ENCODE peak calls at places on chromosomes 2 and 18, in eight cellular contexts. One of them, this sample, is unnamed.

GRCh38 chr2:105795575-105795934 is 50.8 kb downstream of the NCK2 start:
- DNase-seq in endothelial cell of umbilical vein: peak
- DNase-seq in vagina: no peak
- DNase-seq in breast epithelium: no peak
- DNase-seq in sigmoid colon: no peak
- DNase-seq in prostate gland: no peak
- DNase-seq in GM23338: no peak
- DNase-seq in suprapubic skin: no peak
- DNase-seq in this sample: no peak

GRCh38 chr2:64952896-64953482 is 36.2 kb upstream of the SLC1A4 start:
- DNase-seq in endothelial cell of umbilical vein: peak
- DNase-seq in vagina: no peak
- DNase-seq in breast epithelium: no peak
- DNase-seq in sigmoid colon: no peak
- DNase-seq in prostate gland: no peak
- DNase-seq in GM23338: no peak
- DNase-seq in suprapubic skin: no peak
- DNase-seq in this sample: no peak

GRCh38 chr2:96769816-96770215 is 9.1 kb downstream of the CNNM4 start:
- DNase-seq in endothelial cell of umbilical vein: no peak
- DNase-seq in vagina: no peak
- DNase-seq in breast epithelium: peak
- DNase-seq in sigmoid colon: peak
- DNase-seq in prostate gland: peak
- DNase-seq in GM23338: no peak
- DNase-seq in suprapubic skin: no peak
- DNase-seq in this sample: peak

GRCh38 chr2:99863914-99864273 is 278.5 kb downstream of the AFF3 start:
- DNase-seq in endothelial cell of umbilical vein: no peak
- DNase-seq in vagina: no peak
- DNase-seq in breast epithelium: no peak
- DNase-seq in sigmoid colon: no peak
- DNase-seq in prostate gland: no peak
- DNase-seq in GM23338: no peak
- DNase-seq in suprapubic skin: no peak
- DNase-seq in this sample: no peak

GRCh38 chr2:170020777-170021176 is 157.2 kb upstream of the MYO3B start:
- DNase-seq in endothelial cell of umbilical vein: no peak
- DNase-seq in vagina: no peak
- DNase-seq in breast epithelium: no peak
- DNase-seq in sigmoid colon: no peak
- DNase-seq in prostate gland: no peak
- DNase-seq in GM23338: no peak
- DNase-seq in suprapubic skin: no peak
- DNase-seq in this sample: no peak

GRCh38 chr2:94602466-94602865 is 268.8 kb upstream of the TEKT4 start:
- DNase-seq in endothelial cell of umbilical vein: no peak
- DNase-seq in vagina: no peak
- DNase-seq in breast epithelium: no peak
- DNase-seq in sigmoid colon: no peak
- DNase-seq in prostate gland: no peak
- DNase-seq in GM23338: no peak
- DNase-seq in suprapubic skin: no peak
- DNase-seq in this sample: no peak

GRCh38 chr2:85291425-85292023 is 36.3 kb downstream of the TGOLN2 start:
- DNase-seq in endothelial cell of umbilical vein: no peak
- DNase-seq in vagina: no peak
- DNase-seq in breast epithelium: no peak
- DNase-seq in sigmoid colon: no peak
- DNase-seq in prostate gland: no peak
- DNase-seq in GM23338: no peak
- DNase-seq in suprapubic skin: no peak
- DNase-seq in this sample: no peak

GRCh38 chr18:10588975-10589374 is 63.1 kb downstream of the NAPG start:
- DNase-seq in endothelial cell of umbilical vein: no peak
- DNase-seq in vagina: no peak
- DNase-seq in breast epithelium: no peak
- DNase-seq in sigmoid colon: no peak
- DNase-seq in prostate gland: no peak
- DNase-seq in GM23338: no peak
- DNase-seq in suprapubic skin: no peak
- DNase-seq in this sample: no peak

GRCh38 chr2:12857891-12858290 is 141.2 kb downstream of the TRIB2 start:
- DNase-seq in endothelial cell of umbilical vein: peak
- DNase-seq in vagina: no peak
- DNase-seq in breast epithelium: no peak
- DNase-seq in sigmoid colon: no peak
- DNase-seq in prostate gland: no peak
- DNase-seq in GM23338: no peak
- DNase-seq in suprapubic skin: no peak
- DNase-seq in this sample: no peak

GRCh38 chr2:12855508-12855907 is 138.8 kb downstream of the TRIB2 start:
- DNase-seq in endothelial cell of umbilical vein: no peak
- DNase-seq in vagina: no peak
- DNase-seq in breast epithelium: no peak
- DNase-seq in sigmoid colon: no peak
- DNase-seq in prostate gland: no peak
- DNase-seq in GM23338: no peak
- DNase-seq in suprapubic skin: no peak
- DNase-seq in this sample: no peak

GRCh38 chr2:12854001-12854530 is 137.3 kb downstream of the TRIB2 start:
- DNase-seq in endothelial cell of umbilical vein: no peak
- DNase-seq in vagina: no peak
- DNase-seq in breast epithelium: no peak
- DNase-seq in sigmoid colon: no peak
- DNase-seq in prostate gland: no peak
- DNase-seq in GM23338: no peak
- DNase-seq in suprapubic skin: no peak
- DNase-seq in this sample: no peak

GRCh38 chr2:12858786-12859185 is 142.1 kb downstream of the TRIB2 start:
- DNase-seq in endothelial cell of umbilical vein: no peak
- DNase-seq in vagina: no peak
- DNase-seq in breast epithelium: no peak
- DNase-seq in sigmoid colon: no peak
- DNase-seq in prostate gland: no peak
- DNase-seq in GM23338: no peak
- DNase-seq in suprapubic skin: no peak
- DNase-seq in this sample: no peak

DNA sequence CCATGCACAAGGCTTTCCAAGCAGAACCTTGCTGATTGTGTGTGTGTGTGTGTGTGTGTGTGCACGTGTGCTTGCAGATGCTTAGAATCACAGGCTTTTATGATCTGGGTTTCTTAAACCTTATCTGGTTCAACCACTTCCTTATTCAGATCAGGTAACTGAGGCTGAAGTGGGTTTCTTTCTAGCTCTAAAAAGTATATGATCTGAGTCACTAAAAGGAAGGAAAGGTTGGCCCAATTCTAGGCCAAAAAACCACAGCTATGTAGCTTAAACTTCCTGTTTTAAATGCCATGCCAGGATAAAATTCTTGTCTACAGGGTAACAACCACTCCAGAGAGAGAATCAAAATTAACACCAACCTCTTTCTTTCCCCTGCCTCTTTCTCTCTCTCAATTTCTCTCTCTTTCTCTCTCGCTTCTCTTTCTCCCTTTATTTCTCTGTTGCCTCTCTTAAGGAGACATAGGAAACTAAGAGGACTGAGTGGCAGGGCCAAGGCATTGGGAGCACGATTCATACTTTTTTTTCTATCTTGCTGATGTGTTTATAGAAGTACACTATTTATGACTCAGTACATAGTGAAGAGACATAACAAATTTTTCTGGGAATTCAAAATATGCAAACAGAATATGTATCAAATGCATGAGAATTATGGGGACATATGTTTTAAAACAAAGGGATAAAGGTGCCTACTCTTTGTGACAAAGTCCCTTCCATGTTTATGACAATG is 140.4 kb downstream of the TRIB2 start:
- DNase-seq in endothelial cell of umbilical vein: peak
- DNase-seq in vagina: no peak
- DNase-seq in breast epithelium: no peak
- DNase-seq in sigmoid colon: no peak
- DNase-seq in prostate gland: no peak
- DNase-seq in GM23338: no peak
- DNase-seq in suprapubic skin: no peak
- DNase-seq in this sample: no peak
- TF ChIP-seq POLR2AphosphoS5 in endothelial cell of umbilical vein: peak
- TF ChIP-seq POLR2AphosphoS5 in vagina: no peak
- TF ChIP-seq POLR2AphosphoS5 in breast epithelium: no peak
- TF ChIP-seq POLR2AphosphoS5 in sigmoid colon: no peak
- TF ChIP-seq POLR2AphosphoS5 in prostate gland: no peak
- TF ChIP-seq POLR2AphosphoS5 in GM23338: no peak
- TF ChIP-seq POLR2AphosphoS5 in suprapubic skin: no peak
- TF ChIP-seq POLR2AphosphoS5 in this sample: no peak

GRCh38 chr18:58784601-58785137 is 80.0 kb upstream of the ZNF532 start:
- DNase-seq in endothelial cell of umbilical vein: peak
- DNase-seq in vagina: no peak
- DNase-seq in breast epithelium: no peak
- DNase-seq in sigmoid colon: no peak
- DNase-seq in prostate gland: no peak
- DNase-seq in GM23338: peak
- DNase-seq in suprapubic skin: no peak
- DNase-seq in this sample: no peak

GRCh38 chr18:58776084-58776483 is 88.6 kb upstream of the ZNF532 start:
- DNase-seq in endothelial cell of umbilical vein: no peak
- DNase-seq in vagina: no peak
- DNase-seq in breast epithelium: no peak
- DNase-seq in sigmoid colon: no peak
- DNase-seq in prostate gland: no peak
- DNase-seq in GM23338: no peak
- DNase-seq in suprapubic skin: no peak
- DNase-seq in this sample: no peak

GRCh38 chr18:58781627-58782194 is 83.0 kb upstream of the ZNF532 start:
- DNase-seq in endothelial cell of umbilical vein: peak
- DNase-seq in vagina: no peak
- DNase-seq in breast epithelium: peak
- DNase-seq in sigmoid colon: peak
- DNase-seq in prostate gland: peak
- DNase-seq in GM23338: peak
- DNase-seq in suprapubic skin: peak
- DNase-seq in this sample: peak

GRCh38 chr18:58780045-58780444 is 84.6 kb upstream of the ZNF532 start:
- DNase-seq in endothelial cell of umbilical vein: no peak
- DNase-seq in vagina: no peak
- DNase-seq in breast epithelium: no peak
- DNase-seq in sigmoid colon: no peak
- DNase-seq in prostate gland: no peak
- DNase-seq in GM23338: no peak
- DNase-seq in suprapubic skin: no peak
- DNase-seq in this sample: no peak

DNA sequence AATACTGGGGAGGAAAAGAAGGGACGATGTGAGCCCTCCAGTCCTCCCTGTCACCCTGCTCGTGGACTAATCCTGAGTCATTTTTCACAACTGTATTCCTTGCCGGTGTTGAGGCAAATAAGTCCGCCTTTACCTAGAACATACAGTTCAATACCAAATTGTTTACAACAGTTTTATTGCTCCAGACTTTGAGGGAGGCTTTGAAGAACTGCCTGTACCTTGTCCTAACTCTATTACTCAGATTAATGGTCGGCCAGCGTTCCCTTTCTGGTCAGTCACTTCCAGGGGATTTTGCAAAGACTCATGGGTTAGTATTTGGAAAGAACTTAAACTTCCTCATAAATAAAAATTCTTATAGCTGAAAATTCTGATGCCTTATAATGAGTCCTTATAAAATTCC is 85.2 kb upstream of the ZNF532 start:
- DNase-seq in endothelial cell of umbilical vein: no peak
- DNase-seq in vagina: no peak
- DNase-seq in breast epithelium: no peak
- DNase-seq in sigmoid colon: no peak
- DNase-seq in prostate gland: peak
- DNase-seq in GM23338: no peak
- DNase-seq in suprapubic skin: no peak
- DNase-seq in this sample: no peak
- TF ChIP-seq POLR2AphosphoS5 in endothelial cell of umbilical vein: no peak
- TF ChIP-seq POLR2AphosphoS5 in vagina: no peak
- TF ChIP-seq POLR2AphosphoS5 in breast epithelium: no peak
- TF ChIP-seq POLR2AphosphoS5 in sigmoid colon: peak
- TF ChIP-seq POLR2AphosphoS5 in prostate gland: peak
- TF ChIP-seq POLR2AphosphoS5 in GM23338: no peak
- TF ChIP-seq POLR2AphosphoS5 in suprapubic skin: no peak
- TF ChIP-seq POLR2AphosphoS5 in this sample: no peak

DNA sequence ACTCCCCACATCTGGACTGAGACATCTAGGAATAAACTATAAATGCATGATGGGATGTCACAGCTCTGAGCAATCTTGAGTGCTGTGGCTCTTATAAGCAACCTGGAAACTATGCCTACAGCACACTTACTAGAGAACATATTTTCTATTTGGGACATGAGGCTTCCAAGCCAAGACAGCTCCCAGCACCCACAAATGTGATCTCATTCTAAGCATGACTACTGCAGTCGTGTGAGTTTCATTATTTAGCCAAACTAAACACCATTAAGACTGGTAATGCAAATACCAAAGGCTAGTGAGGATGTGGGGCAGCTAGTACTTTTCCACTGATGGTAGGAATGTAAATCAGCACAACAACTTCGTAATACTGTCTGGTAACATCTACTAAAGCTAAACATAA is 72.5 kb downstream of the RTTN start:
- DNase-seq in endothelial cell of umbilical vein: peak
- DNase-seq in vagina: no peak
- DNase-seq in breast epithelium: no peak
- DNase-seq in sigmoid colon: no peak
- DNase-seq in prostate gland: peak
- DNase-seq in GM23338: no peak
- DNase-seq in suprapubic skin: no peak
- DNase-seq in this sample: no peak
- TF ChIP-seq POLR2AphosphoS5 in endothelial cell of umbilical vein: no peak
- TF ChIP-seq POLR2AphosphoS5 in vagina: no peak
- TF ChIP-seq POLR2AphosphoS5 in breast epithelium: no peak
- TF ChIP-seq POLR2AphosphoS5 in sigmoid colon: no peak
- TF ChIP-seq POLR2AphosphoS5 in prostate gland: peak
- TF ChIP-seq POLR2AphosphoS5 in GM23338: no peak
- TF ChIP-seq POLR2AphosphoS5 in suprapubic skin: no peak
- TF ChIP-seq POLR2AphosphoS5 in this sample: no peak

GRCh38 chr2:164824865-164825264 is 16.8 kb downstream of the COBLL1 start:
- DNase-seq in endothelial cell of umbilical vein: no peak
- DNase-seq in vagina: no peak
- DNase-seq in breast epithelium: no peak
- DNase-seq in sigmoid colon: no peak
- DNase-seq in prostate gland: no peak
- DNase-seq in GM23338: no peak
- DNase-seq in suprapubic skin: no peak
- DNase-seq in this sample: no peak

GRCh38 chr2:164823126-164823525 is 18.5 kb downstream of the COBLL1 start:
- DNase-seq in endothelial cell of umbilical vein: no peak
- DNase-seq in vagina: no peak
- DNase-seq in breast epithelium: no peak
- DNase-seq in sigmoid colon: no peak
- DNase-seq in prostate gland: no peak
- DNase-seq in GM23338: no peak
- DNase-seq in suprapubic skin: no peak
- DNase-seq in this sample: no peak

GRCh38 chr2:164831180-164831579 is 10.4 kb downstream of the COBLL1 start:
- DNase-seq in endothelial cell of umbilical vein: no peak
- DNase-seq in vagina: no peak
- DNase-seq in breast epithelium: no peak
- DNase-seq in sigmoid colon: no peak
- DNase-seq in prostate gland: no peak
- DNase-seq in GM23338: no peak
- DNase-seq in suprapubic skin: no peak
- DNase-seq in this sample: no peak

GRCh38 chr2:164821338-164821737 is 20.3 kb downstream of the COBLL1 start:
- DNase-seq in endothelial cell of umbilical vein: no peak
- DNase-seq in vagina: no peak
- DNase-seq in breast epithelium: no peak
- DNase-seq in sigmoid colon: no peak
- DNase-seq in prostate gland: no peak
- DNase-seq in GM23338: no peak
- DNase-seq in suprapubic skin: no peak
- DNase-seq in this sample: no peak

GRCh38 chr2:164826293-164827243 is 15.1 kb downstream of the COBLL1 start:
- DNase-seq in endothelial cell of umbilical vein: peak
- DNase-seq in vagina: no peak
- DNase-seq in breast epithelium: peak
- DNase-seq in sigmoid colon: no peak
- DNase-seq in prostate gland: peak
- DNase-seq in GM23338: peak
- DNase-seq in suprapubic skin: no peak
- DNase-seq in this sample: peak
- TF ChIP-seq POLR2AphosphoS5 in endothelial cell of umbilical vein: no peak
- TF ChIP-seq POLR2AphosphoS5 in vagina: peak
- TF ChIP-seq POLR2AphosphoS5 in breast epithelium: no peak
- TF ChIP-seq POLR2AphosphoS5 in sigmoid colon: no peak
- TF ChIP-seq POLR2AphosphoS5 in prostate gland: peak
- TF ChIP-seq POLR2AphosphoS5 in GM23338: no peak
- TF ChIP-seq POLR2AphosphoS5 in suprapubic skin: no peak
- TF ChIP-seq POLR2AphosphoS5 in this sample: peak

This sample was measured in stomach.